ENCODE peak calls at places on chromosomes 6 and 20, in four cellular contexts. R is central memory CD8-positive, alpha-beta T cell; A is activated CD4-positive, alpha-beta T cell treated with anti-CD3 and anti-CD28 coated beads for 36 hours; G is activated T-helper 17 cell treated with anti-CD3 and anti-CD28 coated beads, Interleukin-2, amount 50 U/mL, for 72 hours. B is an unnamed sample.

GRCh38 chr20:13009682-13010406 is 1.1 kb downstream of the SPTLC3 start:
- ATAC-seq in R (peak), A (peak), G (peak), B (peak)

GRCh38 chr6:15990179-15990578 is 138.7 kb upstream of the MYLIP start:
- ATAC-seq in R (no peak), A (peak), G (peak), B (no peak)

GRCh38 chr6:69422474-69422873 is 374.3 kb downstream of the LMBRD1 start:
- ATAC-seq in R (no peak), A (no peak), G (no peak), B (no peak)

GRCh38 chr20:39047417-39047985 is 85.4 kb downstream of the DHX35 start:
- ATAC-seq in R (no peak), A (no peak), G (no peak), B (no peak)

GRCh38 chr6:13413906-13414555 is 73.4 kb downstream of the GFOD1 start:
- ATAC-seq in R (no peak), A (peak), G (peak), B (peak)

GRCh38 chr20:5497556-5497955 is 180.8 kb upstream of the PROKR2 start:
- ATAC-seq in R (no peak), A (no peak), G (no peak), B (no peak)

GRCh38 chr6:33279971-33280511 is 3.1 kb downstream of the B3GALT4 start:
- ATAC-seq in R (no peak), A (no peak), G (no peak), B (no peak)

GRCh38 chr6:44257753-44258324 is 511 bp upstream of the SLC35B2 start:
- ATAC-seq in R (peak), A (no peak), G (no peak), B (no peak)

GRCh38 chr20:5592823-5593761 is 157.1 kb upstream of the SHLD1 start:
- ATAC-seq in R (peak), A (peak), G (peak), B (no peak)